ENCODE peak calls at places on chromosomes 7 and 10, in six cellular contexts. W, F, D, A, X and G are unnamed samples.

GRCh38 chr10:24721254-24722106 is 2.2 kb downstream of the ARHGAP21 start:
- DNase-seq in W (peak), F (peak), D (no peak), A (peak), X (peak), G (no peak)

GRCh38 chr7:121755818-121756501 is 117.0 kb upstream of the PTPRZ1 start:
- DNase-seq in W (no peak), F (no peak), D (no peak), A (peak), X (peak), G (no peak)

GRCh38 chr7:1122832-1123501 is 35.1 kb downstream of the GPER1 start:
- DNase-seq in W (no peak), F (no peak), D (no peak), A (no peak), X (no peak), G (no peak)

GRCh38 chr7:125984795-125985194 is 1055.2 kb upstream of the POT1 start:
- DNase-seq in W (no peak), F (no peak), D (no peak), A (no peak), X (no peak), G (no peak)

GRCh38 chr10:15436696-15437095 is 65.6 kb upstream of the FAM171A1 start:
- DNase-seq in W (no peak), F (peak), D (no peak), A (no peak), X (no peak), G (peak)

GRCh38 chr7:22193361-22194016 is 163.5 kb downstream of the RAPGEF5 start:
- DNase-seq in W (peak), F (no peak), D (no peak), A (peak), X (peak), G (no peak)

GRCh38 chr7:102106625-102107024 is 180.0 kb upstream of the SH2B2 start:
- DNase-seq in W (peak), F (no peak), D (no peak), A (no peak), X (no peak), G (no peak)

GRCh38 chr7:137681657-137682562 is 164.9 kb downstream of the DGKI start:
- DNase-seq in W (no peak), F (no peak), D (no peak), A (no peak), X (no peak), G (peak)

GRCh38 chr7:151315038-151315655 is 26.5 kb upstream of the NUB1 start:
- DNase-seq in W (peak), F (peak), D (no peak), A (peak), X (peak), G (peak)

GRCh38 chr7:63925626-63926460 is 72.8 kb upstream of the ZNF722 start:
- DNase-seq in W (peak), F (peak), D (no peak), A (no peak), X (no peak), G (no peak)

GRCh38 chr7:138974675-138975237 is 6.4 kb downstream of the KIAA1549 start:
- DNase-seq in W (no peak), F (no peak), D (no peak), A (no peak), X (no peak), G (no peak)

GRCh38 chr7:42858570-42858969 is 53.3 kb downstream of the C7orf25 start:
- DNase-seq in W (no peak), F (peak), D (no peak), A (no peak), X (no peak), G (peak)

GRCh38 chr7:80199072-80199471 is 64.4 kb downstream of the GNAI1 start:
- DNase-seq in W (no peak), F (no peak), D (peak), A (no peak), X (no peak), G (no peak)

GRCh38 chr10:34960983-34961382 is 129.2 kb downstream of the CUL2 start:
- DNase-seq in W (no peak), F (peak), D (no peak), A (peak), X (no peak), G (no peak)

GRCh38 chr10:24439935-24440334 is 231.0 kb downstream of the KIAA1217 start:
- DNase-seq in W (no peak), F (no peak), D (no peak), A (no peak), X (no peak), G (no peak)

GRCh38 chr10:71316081-71316785 is 2.8 kb upstream of the SLC29A3 start:
- DNase-seq in W (no peak), F (no peak), D (no peak), A (no peak), X (no peak), G (no peak)

GRCh38 chr7:140326116-140326928 is 72.0 kb downstream of the SLC37A3 start:
- DNase-seq in W (peak), F (peak), D (no peak), A (peak), X (peak), G (peak)

GRCh38 chr10:71501402-71501801 is 104.7 kb downstream of the CDH23 start:
- DNase-seq in W (no peak), F (no peak), D (no peak), A (no peak), X (no peak), G (no peak)

GRCh38 chr10:22617516-22617915 is 96.9 kb downstream of the PIP4K2A start:
- DNase-seq in W (no peak), F (no peak), D (no peak), A (no peak), X (no peak), G (no peak)
- H3K27ac ChIP-seq in W (peak), F (peak), D (no peak), A (peak), X (peak), G (no peak)

DNA sequence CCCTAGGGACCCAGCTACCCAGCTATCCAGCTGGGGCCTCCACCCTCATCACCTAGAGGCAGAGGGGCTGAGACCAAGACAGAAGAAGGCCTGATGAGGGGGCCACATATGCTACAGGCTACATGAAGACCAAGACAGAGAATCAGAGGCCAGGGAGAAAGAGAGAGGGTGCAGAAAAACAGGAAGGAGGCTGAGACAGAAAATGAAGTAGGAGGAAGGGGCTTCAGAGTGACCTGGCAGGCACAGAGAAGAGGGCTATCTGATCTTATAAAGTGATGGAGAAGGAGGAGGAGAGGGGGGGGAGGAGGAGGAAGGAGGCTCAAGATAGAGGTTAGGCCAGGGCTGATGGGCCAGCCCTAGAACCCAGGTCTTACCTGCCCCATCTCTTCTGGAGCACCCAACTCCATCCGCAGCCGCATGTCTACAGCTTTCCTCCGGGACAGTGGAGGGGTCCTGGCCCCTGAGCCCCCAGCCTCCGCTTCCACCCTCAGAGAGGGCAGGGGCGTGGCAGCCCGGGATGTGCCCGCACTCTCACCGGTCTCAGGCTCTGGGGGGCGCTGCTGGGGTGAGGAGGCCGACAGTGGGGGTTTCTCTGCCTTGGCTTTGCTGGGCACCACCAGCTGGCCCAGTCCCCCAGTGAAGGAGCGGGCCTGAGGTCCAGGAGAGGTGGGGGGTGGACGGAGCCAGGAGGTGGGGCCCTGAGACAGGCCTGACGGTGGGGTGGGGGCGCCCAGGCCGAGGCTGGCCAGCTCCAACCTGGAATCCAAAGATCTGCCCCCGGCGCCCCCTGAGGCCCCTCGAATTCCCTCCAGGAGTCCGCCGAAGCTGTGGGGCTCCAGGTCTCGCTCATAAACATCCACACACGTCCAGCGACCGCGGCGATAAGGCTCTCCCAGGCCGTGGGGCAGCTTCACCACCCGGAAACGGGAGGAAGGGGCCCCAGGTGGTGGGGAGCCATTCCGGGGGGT is 1.8 kb downstream of the TSC22D4 start:
- DNase-seq in W (no peak), F (no peak), D (no peak), A (no peak), X (no peak), G (no peak)
- TF ChIP-seq CTCF in W (peak), F (no peak), D (peak), A (peak), X (peak), G (peak)

GRCh38 chr10:73261362-73261995 is 9.0 kb upstream of the MRPS16 start:
- DNase-seq in W (no peak), F (no peak), D (no peak), A (no peak), X (no peak), G (no peak)

GRCh38 chr10:73262105-73262730 is 9.8 kb upstream of the MRPS16 start:
- DNase-seq in W (no peak), F (peak), D (peak), A (no peak), X (no peak), G (peak)

GRCh38 chr10:73264423-73264822 is 12.0 kb upstream of the MRPS16 start:
- DNase-seq in W (no peak), F (no peak), D (no peak), A (no peak), X (no peak), G (no peak)

GRCh38 chr10:73262880-73263279 is 10.4 kb upstream of the MRPS16 start:
- DNase-seq in W (no peak), F (no peak), D (no peak), A (no peak), X (no peak), G (no peak)

DNA sequence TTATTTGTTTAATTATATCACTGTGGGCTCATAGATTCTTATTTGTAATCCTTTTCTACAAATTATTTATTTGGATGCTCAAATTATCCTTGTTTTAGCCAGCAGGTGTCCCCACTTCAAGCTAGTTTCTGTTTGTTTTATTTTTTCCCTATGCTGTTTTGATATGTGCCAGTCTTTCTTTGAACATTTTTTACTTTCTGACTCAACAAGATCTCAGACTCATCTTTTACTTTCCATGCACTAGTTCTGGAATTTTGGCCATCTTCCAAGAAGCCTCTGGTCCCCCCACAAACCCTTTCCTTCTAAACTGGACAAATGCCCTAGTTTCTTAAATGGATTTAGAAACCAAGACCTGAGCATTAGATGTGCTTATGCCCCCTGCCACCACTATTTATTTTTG is 11.5 kb upstream of the MRPS16 start:
- DNase-seq in W (no peak), F (peak), D (peak), A (no peak), X (peak), G (no peak)
- H3K27ac ChIP-seq in W (no peak), F (peak), D (no peak), A (no peak), X (no peak), G (no peak)

GRCh38 chr10:121217331-121217730 is 366.2 kb downstream of the WDR11 start:
- DNase-seq in W (no peak), F (no peak), D (no peak), A (no peak), X (no peak), G (no peak)
- TF ChIP-seq CTCF in W (no peak), F (no peak), D (no peak), A (no peak), X (no peak), G (no peak)

GRCh38 chr7:30470163-30470770 is 8.3 kb downstream of the NOD1 start:
- DNase-seq in W (peak), F (peak), D (no peak), A (peak), X (no peak), G (no peak)

GRCh38 chr7:30472081-30472770 is 6.4 kb downstream of the NOD1 start:
- DNase-seq in W (no peak), F (no peak), D (no peak), A (no peak), X (no peak), G (no peak)

GRCh38 chr7:30472771-30473392 is 5.7 kb downstream of the NOD1 start:
- DNase-seq in W (no peak), F (no peak), D (no peak), A (peak), X (peak), G (no peak)

GRCh38 chr7:30470783-30471182 is 7.8 kb downstream of the NOD1 start:
- DNase-seq in W (peak), F (peak), D (no peak), A (peak), X (peak), G (no peak)

DNA sequence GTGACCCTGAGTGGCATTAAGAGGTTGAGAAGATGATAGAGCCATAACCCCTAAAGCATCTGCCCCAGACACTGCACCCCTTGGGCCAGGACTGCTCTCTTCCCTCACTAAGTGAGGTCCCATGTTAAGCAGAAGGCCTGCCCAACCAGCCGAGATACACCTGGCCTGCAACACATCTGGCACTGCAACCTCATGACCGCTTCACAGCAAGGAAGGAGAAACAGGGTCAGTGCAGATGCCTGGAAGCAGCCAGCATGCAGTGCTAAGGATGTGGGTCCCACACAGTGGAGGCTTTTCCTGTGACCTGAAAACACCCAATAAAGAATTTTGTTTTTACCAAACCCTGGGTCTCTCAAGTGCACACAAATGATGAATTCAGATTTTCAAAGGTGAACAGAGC is 7.4 kb downstream of the NOD1 start:
- DNase-seq in W (no peak), F (no peak), D (no peak), A (no peak), X (no peak), G (no peak)
- H3K27ac ChIP-seq in W (no peak), F (peak), D (no peak), A (peak), X (peak), G (peak)

GRCh38 chr7:90747521-90747920 is 151.4 kb downstream of the CDK14 start:
- DNase-seq in W (no peak), F (no peak), D (no peak), A (no peak), X (no peak), G (no peak)
- TF ChIP-seq CTCF in W (no peak), F (no peak), D (no peak), A (no peak), X (no peak), G (no peak)